ENCODE peak calls at places on chromosomes 4 and X, in nine cellular contexts. K is HCEC 1CT; Q is CD8-positive, alpha-beta memory T cell; D is endodermal cell; T is neural crest cell; F is GM12891; H is fibroblast of mammary gland; S is RWPE1; M is ureter. W is an unnamed sample.

GRCh38 chrX:113699939-113700338 is 859.3 kb upstream of the AMOT start:
- DNase-seq in K (no peak), T (no peak), S (no peak), D (no peak), H (no peak), F (no peak), M (no peak), Q (no peak), W (no peak)

GRCh38 chr4:77699731-77700210 is 94.2 kb downstream of the CXCL13 start:
- DNase-seq in F (no peak), H (peak), T (peak), Q (no peak), M (no peak), D (peak), K (peak), S (peak), W (no peak)

GRCh38 chrX:1387141-1387776 is 4.7 kb downstream of the SLC25A6 start:
- DNase-seq in Q (no peak), M (no peak), K (no peak), S (no peak), T (no peak), F (no peak), H (no peak), D (peak), W (peak)

GRCh38 chrX:118973389-118974087 is 880 bp upstream of the LONRF3 start:
- DNase-seq in F (no peak), M (no peak), T (no peak), Q (no peak), S (no peak), D (no peak), H (no peak), K (no peak), W (peak)

GRCh38 chrX:131895002-131895401 is 128.1 kb upstream of the STK26 start:
- DNase-seq in H (peak), K (peak), T (no peak), F (no peak), Q (no peak), D (no peak), S (peak), M (no peak), W (no peak)

GRCh38 chr4:24693636-24694035 is 101.7 kb upstream of the SOD3 start:
- DNase-seq in F (no peak), T (no peak), M (no peak), S (no peak), Q (no peak), K (no peak), D (no peak), H (no peak), W (no peak)

GRCh38 chr4:61068745-61069144 is 131.4 kb upstream of the ADGRL3 start:
- DNase-seq in M (no peak), F (no peak), T (no peak), K (no peak), S (peak), D (no peak), Q (no peak), H (peak), W (no peak)

GRCh38 chr4:1192091-1192492 is 19.7 kb upstream of the SPON2 start:
- DNase-seq in D (no peak), H (peak), S (peak), M (peak), K (peak), Q (no peak), T (no peak), F (no peak), W (peak)

GRCh38 chr4:52560844-52561280 is 98.2 kb downstream of the USP46 start:
- DNase-seq in D (no peak), T (no peak), Q (no peak), F (no peak), H (peak), S (no peak), M (no peak), K (peak), W (no peak)

GRCh38 chr4:76084542-76084941 is 10.0 kb downstream of the ART3 start:
- DNase-seq in T (no peak), D (no peak), H (no peak), S (no peak), F (no peak), K (no peak), M (no peak), Q (no peak), W (no peak)

GRCh38 chrX:124239911-124240310 is 92.5 kb upstream of the TEX13D start:
- DNase-seq in T (no peak), M (no peak), K (no peak), D (no peak), H (no peak), Q (peak), F (no peak), S (no peak), W (no peak)

GRCh38 chr4:140091305-140091704 is 62.7 kb downstream of the MAML3 start:
- DNase-seq in T (no peak), H (no peak), K (no peak), Q (no peak), M (no peak), F (no peak), D (no peak), S (no peak), W (no peak)

GRCh38 chr4:6206771-6207290 is 6.5 kb upstream of the JAKMIP1 start:
- DNase-seq in K (no peak), M (no peak), D (no peak), H (no peak), Q (no peak), S (no peak), T (no peak), F (no peak), W (no peak)

GRCh38 chr4:31259119-31259518 is 539.0 kb downstream of the PCDH7 start:
- DNase-seq in F (no peak), M (no peak), H (no peak), S (no peak), Q (no peak), D (no peak), T (no peak), K (no peak), W (peak)

GRCh38 chr4:95255396-95256107 is 293.2 kb downstream of the UNC5C start:
- DNase-seq in K (no peak), H (peak), F (no peak), D (no peak), M (no peak), T (no peak), Q (no peak), S (peak), W (no peak)

GRCh38 chr4:3791910-3792542 is 25.8 kb downstream of the ADRA2C start:
- DNase-seq in H (no peak), T (peak), S (peak), Q (no peak), M (no peak), F (no peak), K (no peak), D (peak), W (no peak)

GRCh38 chr4:104915864-104916263 is 230.8 kb upstream of the TET2 start:
- DNase-seq in Q (no peak), T (no peak), F (no peak), S (no peak), M (no peak), D (peak), K (no peak), H (no peak), W (no peak)

GRCh38 chr4:2714071-2714770 is 41.9 kb downstream of the TNIP2 start:
- DNase-seq in T (no peak), H (peak), K (no peak), S (no peak), M (no peak), D (no peak), Q (no peak), F (no peak), W (peak)

GRCh38 chrX:34365482-34365881 is 233.4 kb upstream of the FAM47A start:
- DNase-seq in Q (no peak), K (no peak), H (peak), S (no peak), T (peak), M (no peak), D (peak), F (no peak), W (no peak)

GRCh38 chr4:140020457-140021361 is 133.3 kb downstream of the MAML3 start:
- DNase-seq in K (no peak), T (no peak), S (no peak), M (no peak), D (no peak), F (no peak), Q (no peak), H (no peak), W (no peak)

GRCh38 chr4:31929676-31930075 is 1209.5 kb downstream of the PCDH7 start:
- DNase-seq in M (no peak), F (no peak), H (no peak), Q (no peak), T (no peak), D (no peak), S (no peak), K (no peak), W (no peak)

GRCh38 chr4:3368841-3369760 is 72.7 kb upstream of the HGFAC start:
- DNase-seq in F (no peak), H (no peak), K (no peak), S (no peak), Q (no peak), T (no peak), D (no peak), M (no peak), W (peak)

GRCh38 chr4:75723117-75723801 is 1.1 kb upstream of the USO1 start:
- DNase-seq in K (peak), F (no peak), M (no peak), D (no peak), S (peak), T (no peak), H (peak), Q (no peak), W (no peak)

GRCh38 chrX:47502591-47503222 is 19.7 kb upstream of the ZNF41 start:
- DNase-seq in H (peak), S (no peak), T (no peak), K (peak), D (peak), M (no peak), Q (no peak), F (no peak), W (no peak)

GRCh38 chrX:121987163-121987562 is 939.8 kb downstream of the GLUD2 start:
- DNase-seq in T (no peak), H (peak), S (no peak), D (no peak), Q (no peak), F (no peak), K (no peak), M (no peak), W (no peak)

GRCh38 chr4:107740950-107741701 is 21.1 kb upstream of the PAPSS1 start:
- DNase-seq in K (peak), S (no peak), T (no peak), M (peak), Q (no peak), F (no peak), H (peak), D (no peak), W (no peak)

GRCh38 chr4:40594261-40595178 is 35.1 kb downstream of the RBM47 start:
- DNase-seq in S (peak), D (no peak), Q (no peak), H (peak), K (peak), F (no peak), M (no peak), T (no peak), W (no peak)

GRCh38 chr4:3871181-3871852 is 105.1 kb downstream of the ADRA2C start:
- DNase-seq in T (peak), M (no peak), S (no peak), F (no peak), Q (no peak), D (peak), H (no peak), K (no peak), W (peak)

GRCh38 chr4:110087116-110087708 is 111.2 kb downstream of the ELOVL6 start:
- DNase-seq in S (peak), M (no peak), H (peak), F (no peak), Q (no peak), T (no peak), K (peak), D (no peak), W (no peak)

GRCh38 chrX:131747173-131747572 is 203.3 kb downstream of the OR13H1 start:
- DNase-seq in H (peak), D (no peak), K (no peak), M (peak), T (no peak), Q (no peak), S (no peak), F (no peak), W (peak)